ENCODE peak calls at places on chromosomes 5 and 9, in six cellular contexts. M is OCI-M1; Q is HS-5; S is myocyte; P is effector memory CD4-positive, alpha-beta T cell; Z is adrenal gland. K is an unnamed sample.

GRCh38 chr5:175434800-175435199 is 9.2 kb downstream of the DRD1 start:
- DNase-seq in M (no peak), Q (no peak), S (no peak), P (no peak), Z (no peak), K (no peak)

GRCh38 chr5:31931872-31932271 is 242.2 kb downstream of the GOLPH3 start:
- DNase-seq in M (no peak), Q (no peak), S (no peak), P (no peak), Z (no peak), K (no peak)

GRCh38 chr5:88594441-88594840 is 288.5 kb downstream of the MEF2C start:
- DNase-seq in M (no peak), Q (no peak), S (no peak), P (no peak), Z (no peak), K (no peak)

GRCh38 chr5:163508753-163509152 is 3.3 kb downstream of the MAT2B start:
- DNase-seq in M (peak; percentile 29), Q (no peak), S (no peak), P (no peak), Z (no peak), K (no peak)

GRCh38 chr9:115730396-115730795 is 423.2 kb upstream of the PAPPA start:
- DNase-seq in M (no peak), Q (no peak), S (no peak), P (no peak), Z (no peak), K (no peak)

GRCh38 chr5:1860949-1861348 is 21.8 kb downstream of the IRX4 start:
- DNase-seq in M (no peak), Q (no peak), S (no peak), P (no peak), Z (no peak), K (no peak)

GRCh38 chr9:17422994-17423680 is 155.7 kb upstream of the SH3GL2 start:
- DNase-seq in M (no peak), Q (no peak), S (no peak), P (no peak), Z (peak; percentile 58), K (no peak)

GRCh38 chr5:136164226-136164625 is 28.7 kb downstream of the SMIM32 start:
- DNase-seq in M (no peak), Q (no peak), S (peak; percentile 38), P (no peak), Z (no peak), K (no peak)

GRCh38 chr5:94778299-94778698 is 159.8 kb downstream of the SLF1 start:
- DNase-seq in M (no peak), Q (no peak), S (no peak), P (no peak), Z (no peak), K (no peak)

GRCh38 chr9:10678010-10678409 is 65.2 kb upstream of the PTPRD start:
- DNase-seq in M (peak; percentile 84), Q (no peak), S (no peak), P (no peak), Z (no peak), K (no peak)

GRCh38 chr9:126630458-126631237 is 16.9 kb downstream of the LMX1B start:
- DNase-seq in M (no peak), Q (no peak), S (no peak), P (no peak), Z (no peak), K (no peak)

GRCh38 chr9:94932647-94933415 is 206.3 kb downstream of the AOPEP start:
- DNase-seq in M (no peak), Q (no peak), S (no peak), P (no peak), Z (no peak), K (no peak)

GRCh38 chr5:7878381-7878873 is 9.5 kb downstream of the MTRR start:
- DNase-seq in M (peak; percentile 6), Q (no peak), S (peak; percentile 30), P (no peak), Z (no peak), K (peak; percentile 66)

GRCh38 chr5:136053336-136054121 is 24.7 kb downstream of the TGFBI start:
- DNase-seq in M (peak; percentile 10), Q (peak; percentile 94), S (peak; percentile 88), P (no peak), Z (no peak), K (peak; percentile 81)

GRCh38 chr5:151660616-151661015 is 26.1 kb downstream of the SPARC start:
- DNase-seq in M (no peak), Q (no peak), S (peak; percentile 65), P (no peak), Z (no peak), K (no peak)

GRCh38 chr9:137244486-137245449 is 3.7 kb downstream of the TUBB4B start:
- DNase-seq in M (no peak), Q (no peak), S (no peak), P (no peak), Z (no peak), K (no peak)

GRCh38 chr5:103340717-103341397 is 82.3 kb downstream of the MACIR start:
- DNase-seq in M (peak; percentile 58), Q (no peak), S (no peak), P (no peak), Z (no peak), K (no peak)

GRCh38 chr5:149438711-149439132 is 59.6 kb upstream of the IL17B start:
- DNase-seq in M (no peak), Q (no peak), S (no peak), P (no peak), Z (no peak), K (no peak)

GRCh38 chr9:5493597-5494511 is 16.5 kb upstream of the PDCD1LG2 start:
- DNase-seq in M (peak; percentile 100), Q (peak; percentile 71), S (peak; percentile 81), P (no peak), Z (peak; percentile 47), K (peak; percentile 88)

GRCh38 chr5:159406571-159406970 is 76.3 kb upstream of the IL12B start:
- DNase-seq in M (no peak), Q (no peak), S (peak; percentile 56), P (no peak), Z (no peak), K (no peak)

GRCh38 chr9:126875780-126876510 is 15.5 kb downstream of the ZBTB34 start:
- DNase-seq in M (no peak), Q (no peak), S (no peak), P (no peak), Z (no peak), K (no peak)